ENCODE peak calls at places on chromosomes 11 and 22, in four cellular contexts. R, J, M and L are unnamed samples.
A peak's percentile ranks its signal among the peaks of the same experiment; 100 is the strongest.

GRCh38 chr22:39800790-39801540 is 92.6 kb downstream of the ENTHD1 start:
- DNase-seq in R (no peak), J (peak; percentile 29), M (no peak), L (no peak)

GRCh38 chr22:42138972-42139371 is 8.4 kb upstream of the CYP2D6 start:
- DNase-seq in R (no peak), J (no peak), M (no peak), L (no peak)

GRCh38 chr22:50074551-50075042 is 10.6 kb downstream of the MLC1 start:
- DNase-seq in R (no peak), J (no peak), M (no peak), L (no peak)

GRCh38 chr11:86888978-86889341 is 66.2 kb downstream of the FZD4 start:
- DNase-seq in R (no peak), J (no peak), M (no peak), L (no peak)

GRCh38 chr22:38437416-38437815 is 17.6 kb downstream of the KCNJ4 start:
- DNase-seq in R (no peak), J (no peak), M (no peak), L (no peak)

GRCh38 chr22:44887941-44888366 is 121.9 kb downstream of the PHF21B start:
- DNase-seq in R (no peak), J (no peak), M (no peak), L (no peak)

GRCh38 chr11:48051217-48051848 is 71.0 kb downstream of the PTPRJ start:
- DNase-seq in R (no peak), J (no peak), M (no peak), L (no peak)

GRCh38 chr11:112526699-112527410 is 266.2 kb upstream of the PLET1 start:
- DNase-seq in R (no peak), J (no peak), M (no peak), L (no peak)

GRCh38 chr11:3043315-3043871 is 13.8 kb downstream of the CARS1 start:
- DNase-seq in R (no peak), J (no peak), M (no peak), L (no peak)

GRCh38 chr11:44226472-44226871 is 83.5 kb downstream of the ALX4 start:
- DNase-seq in R (no peak), J (no peak), M (no peak), L (no peak)

GRCh38 chr22:24090581-24090980 is 79.5 kb downstream of the CABIN1 start:
- DNase-seq in R (no peak), J (no peak), M (no peak), L (no peak)

GRCh38 chr11:120129570-120129969 is 8.3 kb downstream of the TRIM29 start:
- DNase-seq in R (no peak), J (no peak), M (no peak), L (peak; percentile 41)

GRCh38 chr11:120350637-120351036 is 14.4 kb downstream of the ARHGEF12 start:
- DNase-seq in R (no peak), J (no peak), M (no peak), L (no peak)